ENCODE peak calls at places on chromosomes 5 and 9, in eight cellular contexts. One of them, this sample, is unnamed.

GRCh38 chr5:158698768-158699167 is 400.9 kb downstream of the EBF1 start:
- DNase-seq in tibial nerve: no peak
- DNase-seq in ovary: no peak
- DNase-seq in dorsolateral prefrontal cortex: no peak
- DNase-seq in foreskin fibroblast: no peak
- DNase-seq in fibroblast of pulmonary artery: no peak
- DNase-seq in lung: no peak
- DNase-seq in SK-N-SH: no peak
- DNase-seq in this sample: no peak

GRCh38 chr5:80034962-80035821 is at the start of gene THBS4:
- DNase-seq in tibial nerve: no peak
- DNase-seq in ovary: no peak
- DNase-seq in dorsolateral prefrontal cortex: no peak
- DNase-seq in foreskin fibroblast: no peak
- DNase-seq in fibroblast of pulmonary artery: no peak
- DNase-seq in lung: no peak
- DNase-seq in SK-N-SH: peak; percentile 78
- DNase-seq in this sample: no peak

GRCh38 chr5:137466888-137467287 is 32.2 kb downstream of the SPOCK1 start:
- DNase-seq in tibial nerve: no peak
- DNase-seq in ovary: no peak
- DNase-seq in dorsolateral prefrontal cortex: no peak
- DNase-seq in foreskin fibroblast: no peak
- DNase-seq in fibroblast of pulmonary artery: peak; percentile 51
- DNase-seq in lung: no peak
- DNase-seq in SK-N-SH: no peak
- DNase-seq in this sample: no peak

GRCh38 chr5:1706021-1706420 is 93.6 kb downstream of the MRPL36 start:
- DNase-seq in tibial nerve: no peak
- DNase-seq in ovary: no peak
- DNase-seq in dorsolateral prefrontal cortex: no peak
- DNase-seq in foreskin fibroblast: no peak
- DNase-seq in fibroblast of pulmonary artery: no peak
- DNase-seq in lung: peak; percentile 15
- DNase-seq in SK-N-SH: no peak
- DNase-seq in this sample: no peak

GRCh38 chr5:34903260-34903659 is 12.0 kb downstream of the RAD1 start:
- DNase-seq in tibial nerve: no peak
- DNase-seq in ovary: no peak
- DNase-seq in dorsolateral prefrontal cortex: no peak
- DNase-seq in foreskin fibroblast: no peak
- DNase-seq in fibroblast of pulmonary artery: no peak
- DNase-seq in lung: no peak
- DNase-seq in SK-N-SH: no peak
- DNase-seq in this sample: no peak

GRCh38 chr9:128159073-128159783 is 837 bp upstream of the BBLN start:
- DNase-seq in tibial nerve: no peak
- DNase-seq in ovary: peak; percentile 50
- DNase-seq in dorsolateral prefrontal cortex: no peak
- DNase-seq in foreskin fibroblast: no peak
- DNase-seq in fibroblast of pulmonary artery: no peak
- DNase-seq in lung: peak; percentile 40
- DNase-seq in SK-N-SH: no peak
- DNase-seq in this sample: no peak

GRCh38 chr5:165881259-165881658 is 2375.8 kb downstream of the MAT2B start:
- DNase-seq in tibial nerve: no peak
- DNase-seq in ovary: no peak
- DNase-seq in dorsolateral prefrontal cortex: no peak
- DNase-seq in foreskin fibroblast: no peak
- DNase-seq in fibroblast of pulmonary artery: no peak
- DNase-seq in lung: no peak
- DNase-seq in SK-N-SH: peak; percentile 14
- DNase-seq in this sample: no peak

GRCh38 chr5:103565711-103566110 is 3.1 kb upstream of the NUDT12 start:
- DNase-seq in tibial nerve: no peak
- DNase-seq in ovary: no peak
- DNase-seq in dorsolateral prefrontal cortex: no peak
- DNase-seq in foreskin fibroblast: no peak
- DNase-seq in fibroblast of pulmonary artery: no peak
- DNase-seq in lung: no peak
- DNase-seq in SK-N-SH: no peak
- DNase-seq in this sample: no peak

GRCh38 chr5:129945031-129945430 is 40.8 kb downstream of the CHSY3 start:
- DNase-seq in tibial nerve: no peak
- DNase-seq in ovary: no peak
- DNase-seq in dorsolateral prefrontal cortex: no peak
- DNase-seq in foreskin fibroblast: peak; percentile 64
- DNase-seq in fibroblast of pulmonary artery: peak; percentile 75
- DNase-seq in lung: no peak
- DNase-seq in SK-N-SH: no peak
- DNase-seq in this sample: peak; percentile 80

GRCh38 chr9:21616082-21616778 is 134.1 kb upstream of the IFNE start:
- DNase-seq in tibial nerve: no peak
- DNase-seq in ovary: no peak
- DNase-seq in dorsolateral prefrontal cortex: no peak
- DNase-seq in foreskin fibroblast: peak; percentile 95
- DNase-seq in fibroblast of pulmonary artery: peak; percentile 90
- DNase-seq in lung: no peak
- DNase-seq in SK-N-SH: no peak
- DNase-seq in this sample: peak; percentile 97

GRCh38 chr9:96875460-96876142 is 21.3 kb upstream of the ZNF782 start:
- DNase-seq in tibial nerve: no peak
- DNase-seq in ovary: no peak
- DNase-seq in dorsolateral prefrontal cortex: peak; percentile 54
- DNase-seq in foreskin fibroblast: peak; percentile 55
- DNase-seq in fibroblast of pulmonary artery: peak; percentile 88
- DNase-seq in lung: peak; percentile 63
- DNase-seq in SK-N-SH: peak; percentile 88
- DNase-seq in this sample: peak; percentile 85

GRCh38 chr5:169933127-169933526 is 47.2 kb downstream of the INSYN2B start:
- DNase-seq in tibial nerve: no peak
- DNase-seq in ovary: no peak
- DNase-seq in dorsolateral prefrontal cortex: no peak
- DNase-seq in foreskin fibroblast: no peak
- DNase-seq in fibroblast of pulmonary artery: no peak
- DNase-seq in lung: no peak
- DNase-seq in SK-N-SH: peak; percentile 65
- DNase-seq in this sample: no peak

GRCh38 chr9:111825468-111826145 is 30.9 kb upstream of the SHOC1 start:
- DNase-seq in tibial nerve: no peak
- DNase-seq in ovary: no peak
- DNase-seq in dorsolateral prefrontal cortex: no peak
- DNase-seq in foreskin fibroblast: no peak
- DNase-seq in fibroblast of pulmonary artery: peak; percentile 62
- DNase-seq in lung: no peak
- DNase-seq in SK-N-SH: no peak
- DNase-seq in this sample: peak; percentile 59

GRCh38 chr5:55176176-55176818 is 3.3 kb upstream of the CDC20B start:
- DNase-seq in tibial nerve: no peak
- DNase-seq in ovary: peak; percentile 10
- DNase-seq in dorsolateral prefrontal cortex: peak; percentile 3
- DNase-seq in foreskin fibroblast: peak; percentile 34
- DNase-seq in fibroblast of pulmonary artery: no peak
- DNase-seq in lung: no peak
- DNase-seq in SK-N-SH: peak; percentile 71
- DNase-seq in this sample: no peak

GRCh38 chr5:52674815-52675545 is 112.7 kb upstream of the ITGA1 start:
- DNase-seq in tibial nerve: no peak
- DNase-seq in ovary: no peak
- DNase-seq in dorsolateral prefrontal cortex: no peak
- DNase-seq in foreskin fibroblast: peak; percentile 73
- DNase-seq in fibroblast of pulmonary artery: peak; percentile 56
- DNase-seq in lung: no peak
- DNase-seq in SK-N-SH: no peak
- DNase-seq in this sample: peak; percentile 94

DNA sequence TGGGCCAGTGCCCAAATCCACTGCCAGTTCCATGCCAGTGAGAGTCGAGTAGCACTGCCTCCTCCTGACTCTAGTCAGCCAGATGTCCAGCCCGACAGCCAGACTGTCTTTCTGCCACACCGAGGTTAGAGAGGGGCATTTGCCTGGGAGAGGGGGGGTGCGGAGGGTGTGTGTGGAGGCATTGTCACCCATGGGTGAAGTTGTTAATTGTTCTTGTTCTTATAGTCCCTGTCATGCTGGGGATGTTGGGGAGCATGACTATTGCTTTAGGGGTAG is 1.1 kb downstream of the RGP1 start:
- DNase-seq in tibial nerve: no peak
- DNase-seq in ovary: no peak
- DNase-seq in dorsolateral prefrontal cortex: no peak
- DNase-seq in foreskin fibroblast: no peak
- DNase-seq in fibroblast of pulmonary artery: no peak
- DNase-seq in lung: no peak
- DNase-seq in SK-N-SH: no peak
- DNase-seq in this sample: no peak
- H3K4me3 ChIP-seq in tibial nerve: peak overlapping the region; percentile 97
- H3K4me3 ChIP-seq in ovary: no peak overlapping the region
- H3K4me3 ChIP-seq in dorsolateral prefrontal cortex: peak overlapping the region; percentile 94
- H3K4me3 ChIP-seq in foreskin fibroblast: peak overlapping the region; percentile 90
- H3K4me3 ChIP-seq in fibroblast of pulmonary artery: peak overlapping the region; percentile 94
- H3K4me3 ChIP-seq in lung: no peak overlapping the region
- H3K4me3 ChIP-seq in SK-N-SH: peak overlapping the region; percentile 97
- H3K4me3 ChIP-seq in this sample: peak overlapping the region; percentile 83

DNA sequence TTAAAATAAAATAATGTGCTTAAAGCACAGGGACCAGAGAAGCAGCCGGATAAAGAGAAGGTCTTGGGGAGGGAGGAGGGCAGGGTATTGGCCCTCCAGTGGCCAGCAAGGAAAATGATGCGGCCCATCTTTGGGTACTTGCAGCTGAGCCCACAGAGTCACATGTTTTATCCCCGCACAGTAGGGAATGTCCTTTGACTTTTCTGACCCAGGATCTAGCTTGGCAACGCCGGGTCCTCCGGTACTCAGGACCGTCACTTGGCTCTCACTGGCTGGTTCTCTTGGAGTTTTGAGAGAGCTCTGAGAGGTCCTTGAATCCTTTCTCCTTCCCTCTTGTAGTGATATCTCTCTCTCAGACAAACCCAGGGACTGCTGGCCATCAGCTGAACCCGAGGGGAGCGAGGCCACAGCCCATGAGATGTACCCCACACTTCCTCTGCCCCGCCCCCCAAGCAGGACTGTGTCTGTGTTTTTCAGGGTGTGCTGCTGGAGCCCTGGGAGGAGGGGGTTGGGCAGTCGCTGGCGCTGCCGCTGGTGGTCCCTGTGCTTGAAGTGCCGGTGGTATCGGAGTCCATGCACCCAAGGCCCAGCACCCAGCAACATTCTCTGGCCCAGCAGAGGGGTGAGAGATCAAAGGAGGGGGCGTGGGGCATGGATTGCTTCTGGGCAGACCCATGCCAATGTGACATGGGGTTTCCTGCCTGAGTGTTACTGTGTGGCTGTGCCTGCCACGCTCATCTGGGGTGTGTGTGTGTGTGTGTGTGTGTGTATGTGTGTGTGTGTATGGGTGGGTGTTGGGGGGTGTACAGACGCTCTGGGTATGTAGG is 35.5 kb upstream of the HSPA9 start:
- DNase-seq in tibial nerve: no peak
- DNase-seq in ovary: peak; percentile 52
- DNase-seq in dorsolateral prefrontal cortex: peak; percentile 52
- DNase-seq in foreskin fibroblast: no peak
- DNase-seq in fibroblast of pulmonary artery: no peak
- DNase-seq in lung: no peak
- DNase-seq in SK-N-SH: peak; percentile 64
- DNase-seq in this sample: peak; percentile 58
- TF ChIP-seq CTCF in tibial nerve: peak; percentile 17
- TF ChIP-seq CTCF in ovary: no peak
- TF ChIP-seq CTCF in dorsolateral prefrontal cortex: peak; percentile 34
- TF ChIP-seq CTCF in foreskin fibroblast: peak; percentile 22
- TF ChIP-seq CTCF in fibroblast of pulmonary artery: peak; percentile 32
- TF ChIP-seq CTCF in lung: no peak
- TF ChIP-seq CTCF in SK-N-SH: peak; percentile 33
- TF ChIP-seq CTCF in this sample: peak; percentile 57

DNA sequence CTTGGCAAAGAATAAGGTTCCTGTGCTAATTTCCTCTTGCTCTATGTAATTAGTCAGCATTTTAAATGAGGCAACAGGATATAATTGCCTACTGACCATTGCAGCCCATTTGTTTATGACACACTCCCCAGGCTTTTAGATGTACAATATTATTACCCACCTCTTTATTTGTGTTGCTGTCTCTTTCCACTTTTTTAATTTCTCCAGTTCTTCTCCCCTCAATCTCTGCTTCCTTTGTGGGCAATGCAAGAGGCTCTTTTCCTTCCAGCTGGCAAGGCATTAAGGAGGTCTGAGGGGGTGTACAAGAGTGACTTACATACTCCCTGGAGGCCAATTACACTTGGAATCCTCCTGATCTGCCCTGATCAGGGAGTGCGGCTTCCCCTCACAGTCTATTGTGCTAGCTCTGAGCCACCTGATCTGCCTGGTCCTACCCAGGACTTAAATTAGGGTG is 418.8 kb downstream of the NR2F1-AS1 start:
- DNase-seq in tibial nerve: no peak
- DNase-seq in ovary: no peak
- DNase-seq in dorsolateral prefrontal cortex: no peak
- DNase-seq in foreskin fibroblast: peak; percentile 65
- DNase-seq in fibroblast of pulmonary artery: peak; percentile 40
- DNase-seq in lung: no peak
- DNase-seq in SK-N-SH: no peak
- DNase-seq in this sample: peak; percentile 39
- H3K4me3 ChIP-seq in tibial nerve: no peak overlapping the region
- H3K4me3 ChIP-seq in ovary: no peak overlapping the region
- H3K4me3 ChIP-seq in dorsolateral prefrontal cortex: no peak overlapping the region
- H3K4me3 ChIP-seq in foreskin fibroblast: no peak overlapping the region
- H3K4me3 ChIP-seq in fibroblast of pulmonary artery: no peak overlapping the region
- H3K4me3 ChIP-seq in lung: no peak overlapping the region
- H3K4me3 ChIP-seq in SK-N-SH: no peak overlapping the region
- H3K4me3 ChIP-seq in this sample: no peak overlapping the region

GRCh38 chr9:121199921-121200320 is 1.7 kb downstream of the RAB14 start:
- DNase-seq in tibial nerve: no peak
- DNase-seq in ovary: no peak
- DNase-seq in dorsolateral prefrontal cortex: no peak
- DNase-seq in foreskin fibroblast: no peak
- DNase-seq in fibroblast of pulmonary artery: no peak
- DNase-seq in lung: no peak
- DNase-seq in SK-N-SH: no peak
- DNase-seq in this sample: no peak

GRCh38 chr9:121194730-121195129 is 6.9 kb downstream of the RAB14 start:
- DNase-seq in tibial nerve: no peak
- DNase-seq in ovary: no peak
- DNase-seq in dorsolateral prefrontal cortex: no peak
- DNase-seq in foreskin fibroblast: no peak
- DNase-seq in fibroblast of pulmonary artery: no peak
- DNase-seq in lung: no peak
- DNase-seq in SK-N-SH: no peak
- DNase-seq in this sample: no peak

GRCh38 chr9:121198512-121199042 is 3.1 kb downstream of the RAB14 start:
- DNase-seq in tibial nerve: no peak
- DNase-seq in ovary: no peak
- DNase-seq in dorsolateral prefrontal cortex: no peak
- DNase-seq in foreskin fibroblast: no peak
- DNase-seq in fibroblast of pulmonary artery: no peak
- DNase-seq in lung: no peak
- DNase-seq in SK-N-SH: no peak
- DNase-seq in this sample: no peak

GRCh38 chr9:121196389-121196788 is 5.3 kb downstream of the RAB14 start:
- DNase-seq in tibial nerve: no peak
- DNase-seq in ovary: no peak
- DNase-seq in dorsolateral prefrontal cortex: no peak
- DNase-seq in foreskin fibroblast: no peak
- DNase-seq in fibroblast of pulmonary artery: no peak
- DNase-seq in lung: no peak
- DNase-seq in SK-N-SH: peak; percentile 12
- DNase-seq in this sample: no peak

GRCh38 chr9:121197135-121197534 is 4.5 kb downstream of the RAB14 start:
- DNase-seq in tibial nerve: no peak
- DNase-seq in ovary: no peak
- DNase-seq in dorsolateral prefrontal cortex: no peak
- DNase-seq in foreskin fibroblast: no peak
- DNase-seq in fibroblast of pulmonary artery: no peak
- DNase-seq in lung: no peak
- DNase-seq in SK-N-SH: no peak
- DNase-seq in this sample: no peak
- TF ChIP-seq CTCF in tibial nerve: no peak
- TF ChIP-seq CTCF in ovary: no peak
- TF ChIP-seq CTCF in dorsolateral prefrontal cortex: no peak
- TF ChIP-seq CTCF in foreskin fibroblast: no peak
- TF ChIP-seq CTCF in fibroblast of pulmonary artery: peak; percentile 13
- TF ChIP-seq CTCF in lung: no peak
- TF ChIP-seq CTCF in SK-N-SH: peak; percentile 33
- TF ChIP-seq CTCF in this sample: no peak